ENCODE peak calls at places on chromosomes 2 and 18, in six cellular contexts. C is HCT116, N is GM12878, E is K562, D is H1, Y is HepG2. U is an unnamed sample.

GRCh38 chr2:212021947-212022346 is 516.7 kb downstream of the ERBB4 start:
- DNase-seq in E (no peak), N (no peak), C (peak; percentile 3), Y (peak; percentile 7), D (no peak), U (no peak)

GRCh38 chr2:220347661-220348060 is 720.2 kb downstream of the SLC4A3 start:
- DNase-seq in Y (no peak), D (no peak), C (no peak), N (no peak), E (no peak), U (no peak)

GRCh38 chr2:121999273-121999672 is 243.8 kb downstream of the TSN start:
- DNase-seq in N (no peak), Y (no peak), C (no peak), E (peak; percentile 52), D (peak; percentile 23), U (no peak)

GRCh38 chr2:8225257-8225656 is 456.6 kb upstream of the ID2 start:
- DNase-seq in D (no peak), C (no peak), Y (no peak), N (no peak), E (no peak), U (no peak)

GRCh38 chr2:152716805-152717241 is 438 bp downstream of the PRPF40A start:
- DNase-seq in N (no peak), Y (peak; percentile 46), E (peak; percentile 74), D (peak; percentile 51), C (no peak), U (peak; percentile 22)

GRCh38 chr18:3248670-3249359 is 1.2 kb downstream of the MYL12A start:
- DNase-seq in E (peak; percentile 82), C (no peak), D (no peak), Y (peak; percentile 61), N (no peak), U (no peak)

GRCh38 chr2:71716697-71717624 is 263.6 kb downstream of the DYSF start:
- DNase-seq in N (no peak), C (peak; percentile 10), E (peak; percentile 8), D (no peak), Y (peak; percentile 78), U (no peak)

GRCh38 chr18:10101293-10101701 is 187.5 kb downstream of the VAPA start:
- DNase-seq in E (no peak), N (no peak), C (no peak), D (no peak), Y (no peak), U (peak; percentile 36)

GRCh38 chr2:136378712-136379595 is 261.0 kb upstream of the CXCR4 start:
- DNase-seq in Y (peak; percentile 35), C (peak; percentile 39), D (peak; percentile 71), N (no peak), E (peak; percentile 50), U (peak; percentile 60)

GRCh38 chr18:52582516-52582915 is 242.5 kb downstream of the DCC start:
- DNase-seq in C (no peak), D (no peak), N (no peak), E (no peak), Y (no peak), U (no peak)

GRCh38 chr18:62991959-62992358 is 276.6 kb downstream of the PHLPP1 start:
- DNase-seq in D (peak; percentile 64), E (peak; percentile 82), N (no peak), Y (no peak), C (no peak), U (no peak)

GRCh38 chr2:74530239-74531161 is 767 bp downstream of the HTRA2 start:
- DNase-seq in Y (no peak), E (peak; percentile 96), N (peak; percentile 74), C (no peak), D (no peak), U (no peak)

GRCh38 chr2:60989256-60989655 is 28.3 kb upstream of the PEX13 start:
- DNase-seq in E (no peak), Y (no peak), N (no peak), C (no peak), D (no peak), U (no peak)

GRCh38 chr2:157460384-157460837 is 16.5 kb upstream of the CYTIP start:
- DNase-seq in Y (peak; percentile 24), E (no peak), C (no peak), N (no peak), D (no peak), U (peak; percentile 8)

GRCh38 chr18:48080546-48080945 is 150.1 kb upstream of the SMAD2 start:
- DNase-seq in E (no peak), Y (no peak), C (no peak), N (no peak), D (no peak), U (no peak)

GRCh38 chr2:193517615-193518014 is 1322.9 kb upstream of the TMEFF2 start:
- DNase-seq in D (no peak), C (no peak), N (no peak), Y (no peak), E (peak; percentile 41), U (no peak)

GRCh38 chr18:6103758-6104157 is 208.4 kb upstream of the TMEM200C start:
- DNase-seq in C (no peak), Y (no peak), D (no peak), N (no peak), E (no peak), U (no peak)

GRCh38 chr2:196985524-196986183 is 59.1 kb upstream of the PGAP1 start:
- DNase-seq in N (no peak), E (no peak), C (no peak), D (no peak), Y (no peak), U (no peak)

GRCh38 chr18:76259012-76259568 is 236.0 kb downstream of the ZNF516 start:
- DNase-seq in Y (no peak), D (peak; percentile 58), N (no peak), E (no peak), C (no peak), U (no peak)

GRCh38 chr2:85178154-85178553 is 45.0 kb downstream of the TCF7L1 start:
- DNase-seq in Y (no peak), N (no peak), C (no peak), D (no peak), E (no peak), U (no peak)

GRCh38 chr2:64111426-64111825 is 32.8 kb downstream of the PELI1 start:
- DNase-seq in E (no peak), C (no peak), Y (no peak), D (no peak), N (no peak), U (no peak)

GRCh38 chr2:88638743-88639142 is 11.5 kb upstream of the EIF2AK3 start:
- DNase-seq in N (no peak), C (no peak), E (no peak), Y (no peak), D (no peak), U (no peak)

GRCh38 chr2:140759431-140760156 is 1371.2 kb downstream of the LRP1B start:
- DNase-seq in D (no peak), C (no peak), Y (no peak), E (no peak), N (no peak), U (no peak)

GRCh38 chr2:43020296-43020695 is 206.1 kb downstream of the ZFP36L2 start:
- DNase-seq in C (no peak), E (no peak), D (no peak), N (no peak), Y (no peak), U (no peak)

GRCh38 chr2:218000137-218000536 is 2.7 kb downstream of the TNS1 start:
- DNase-seq in E (no peak), Y (no peak), C (no peak), D (no peak), N (no peak), U (no peak)

GRCh38 chr2:86747708-86748627 is 27.9 kb downstream of the RMND5A start:
- DNase-seq in D (no peak), N (no peak), Y (peak; percentile 12), C (peak; percentile 31), E (peak; percentile 30), U (peak; percentile 20)

DNA sequence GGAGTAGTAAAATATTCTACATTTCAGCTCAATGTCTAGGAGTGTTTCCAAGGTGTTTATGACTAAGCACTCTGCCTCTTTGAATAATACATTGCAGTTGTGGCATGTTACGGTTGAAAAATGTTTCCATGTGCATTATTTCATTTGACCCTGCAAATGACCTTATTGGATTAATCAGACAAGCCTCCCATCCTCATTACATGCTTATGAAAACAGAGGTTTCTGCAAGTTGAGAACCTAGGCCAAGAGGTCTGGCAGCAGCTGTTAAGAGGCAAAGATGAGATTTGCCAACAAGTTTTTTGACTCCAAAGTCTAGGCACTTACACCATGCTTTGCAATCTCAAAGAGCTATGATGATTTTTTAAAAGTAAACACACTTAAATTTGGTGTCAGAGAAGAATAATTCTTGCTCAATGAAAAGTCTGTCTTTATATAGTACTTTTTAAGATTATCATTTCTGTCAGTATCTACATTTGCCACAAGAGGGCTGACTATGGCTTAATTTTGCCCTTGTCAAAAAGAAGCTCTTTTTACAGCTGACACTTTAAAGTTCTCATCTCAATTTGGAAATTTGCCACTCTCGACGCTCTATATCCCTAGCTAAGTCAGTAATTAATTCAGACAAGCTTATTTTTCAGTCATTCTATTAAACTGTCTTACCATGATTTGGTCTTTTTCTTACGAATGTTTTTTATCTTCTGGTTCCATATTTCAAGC is 260.6 kb downstream of the PAX3 start:
- DNase-seq in E (no peak), C (no peak), D (no peak), N (no peak), Y (peak; percentile 8), U (no peak)
- TF ChIP-seq YY1 in E (no peak), C (no peak), D (no peak), N (no peak), Y (no peak), U (no peak)

GRCh38 chr18:33123852-33124251 is 316.7 kb downstream of the CCDC178 start:
- DNase-seq in D (no peak), E (no peak), N (no peak), C (no peak), Y (no peak), U (no peak)
- TF ChIP-seq ZNF274 in D (no peak), E (no peak), N (no peak), C (no peak), Y (no peak), U (no peak)

GRCh38 chr2:201857326-201857725 is 51.0 kb downstream of the CDK15 start:
- DNase-seq in Y (no peak), D (no peak), E (no peak), C (no peak), N (no peak), U (no peak)
- H3K9ac ChIP-seq in Y (no peak overlapping the region), D (no peak overlapping the region), E (no peak overlapping the region), C (no peak overlapping the region), N (no peak overlapping the region), U (no peak overlapping the region)

DNA sequence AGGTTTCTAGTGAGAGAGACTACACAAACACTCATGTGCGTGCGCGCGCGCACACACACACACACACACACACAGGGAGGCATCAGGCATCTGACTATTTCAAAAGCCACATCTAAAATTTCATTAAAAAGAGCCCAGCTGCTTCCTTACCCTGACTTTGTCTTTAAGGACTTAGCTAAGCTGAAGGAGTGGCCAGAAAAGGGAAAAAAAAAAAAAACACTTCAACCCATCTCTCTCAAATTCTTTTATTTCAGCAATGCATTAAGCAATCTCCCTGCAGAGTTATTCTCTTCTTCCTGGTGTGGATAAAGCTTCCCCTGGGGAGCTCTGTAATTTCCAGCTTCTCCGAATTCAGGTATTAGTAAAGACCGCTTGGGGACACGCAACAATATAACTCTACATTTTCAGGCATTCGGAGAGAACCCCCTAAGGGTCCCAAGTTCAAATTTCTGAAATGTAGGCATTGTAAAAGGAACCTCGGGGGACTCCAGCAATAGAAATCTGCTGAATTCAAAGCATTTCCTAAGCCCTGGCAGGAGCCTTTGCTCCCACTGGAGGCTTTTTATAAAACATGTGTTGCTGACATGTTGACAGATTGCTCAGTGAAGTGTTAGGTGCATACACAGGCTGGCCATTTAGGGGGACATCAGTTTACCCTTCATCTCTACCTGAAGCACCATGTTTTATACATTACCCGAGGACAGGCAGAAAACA is 66.9 kb downstream of the ZNF521 start:
- DNase-seq in C (no peak), E (no peak), Y (no peak), D (no peak), N (no peak), U (no peak)
- TF ChIP-seq YY1 in C (no peak), E (no peak), Y (no peak), D (no peak), N (no peak), U (no peak)